ENCODE peak calls at places on chromosomes 16 and 17, in ten cellular contexts. H is neural progenitor cell, Z is adipocyte, C is keratinocyte, P is SK-N-SH, I is fibroblast of lung, V is H9, K is GM23248, Y is neuronal stem cell, O is endothelial cell of umbilical vein. Q is an unnamed sample.

GRCh38 chr17:1160591-1161041 is 19.2 kb downstream of the ABR start:
- DNase-seq in V (peak; percentile 84), Y (no peak), P (no peak), H (no peak), O (no peak), Z (no peak), I (peak; percentile 58), K (no peak), C (no peak), Q (no peak)

GRCh38 chr17:75697651-75698291 is 23.5 kb upstream of the ITGB4 start:
- DNase-seq in P (no peak), I (no peak), Z (no peak), O (no peak), H (no peak), Y (no peak), K (no peak), C (no peak), V (no peak), Q (peak; percentile 22)

GRCh38 chr17:29070795-29071194 is 27.9 kb downstream of the PIPOX start:
- DNase-seq in Y (no peak), Z (no peak), O (no peak), K (no peak), C (no peak), V (no peak), H (no peak), I (no peak), P (no peak), Q (no peak)

GRCh38 chr17:46854515-46854914 is 3.1 kb downstream of the WNT9B start:
- DNase-seq in K (no peak), Y (no peak), Z (no peak), V (no peak), H (no peak), O (no peak), I (no peak), C (no peak), P (no peak), Q (no peak)

GRCh38 chr17:58643147-58643546 is 48.7 kb downstream of the TEX14 start:
- DNase-seq in O (peak; percentile 35), P (no peak), K (peak; percentile 72), Y (no peak), C (no peak), V (no peak), I (peak; percentile 88), Z (peak; percentile 50), H (no peak), Q (no peak)

GRCh38 chr17:28735242-28735722 is 6.7 kb downstream of the NEK8 start:
- DNase-seq in I (no peak), V (no peak), K (no peak), Y (no peak), O (no peak), H (no peak), Z (peak; percentile 42), C (no peak), P (no peak), Q (peak; percentile 60)

GRCh38 chr17:43994272-43995149 is 9.9 kb upstream of the NAGS start:
- DNase-seq in K (peak; percentile 82), O (peak; percentile 57), P (peak; percentile 91), C (no peak), Y (no peak), I (peak; percentile 33), V (peak; percentile 86), Z (peak; percentile 88), H (peak; percentile 86), Q (peak; percentile 88)

GRCh38 chr17:73589096-73589980 is 54.9 kb downstream of the SDK2 start:
- DNase-seq in V (no peak), P (no peak), K (peak; percentile 32), O (no peak), I (no peak), Y (no peak), H (peak; percentile 58), C (no peak), Z (no peak), Q (no peak)

GRCh38 chr17:71632328-71632727 is 488.5 kb upstream of the SOX9 start:
- DNase-seq in H (no peak), I (peak; percentile 84), P (no peak), C (peak; percentile 26), Z (peak; percentile 31), Y (no peak), O (no peak), V (no peak), K (peak; percentile 58), Q (no peak)

GRCh38 chr16:47067203-47067602 is 76.5 kb downstream of the NETO2 start:
- DNase-seq in H (no peak), V (no peak), P (no peak), Z (no peak), I (no peak), O (no peak), C (no peak), Y (no peak), K (no peak), Q (no peak)

GRCh38 chr17:34579017-34579946 is at the start of gene TMEM132E:
- DNase-seq in H (peak; percentile 91), V (peak; percentile 71), Y (peak; percentile 67), O (peak; percentile 33), P (peak; percentile 75), C (no peak), Z (peak; percentile 63), K (peak; percentile 51), I (peak; percentile 34), Q (peak; percentile 82)

GRCh38 chr17:17497845-17498520 is 1.8 kb upstream of the RASD1 start:
- DNase-seq in V (peak; percentile 23), K (no peak), Y (no peak), I (no peak), H (no peak), C (no peak), Z (no peak), P (no peak), O (no peak), Q (peak; percentile 64)

GRCh38 chr17:17494499-17495447 is 1.4 kb downstream of the RASD1 start:
- DNase-seq in P (no peak), O (peak; percentile 20), Y (peak; percentile 56), C (no peak), H (peak; percentile 77), Z (peak; percentile 62), K (peak; percentile 81), V (peak; percentile 82), I (peak; percentile 53), Q (peak; percentile 85)

GRCh38 chr17:17497065-17497844 is 1.1 kb upstream of the RASD1 start:
- DNase-seq in C (no peak), I (peak; percentile 20), Z (peak; percentile 4), P (no peak), H (no peak), V (peak; percentile 29), Y (no peak), O (no peak), K (peak; percentile 42), Q (peak; percentile 57)

GRCh38 chr17:17495448-17496188 is 577 bp downstream of the RASD1 start:
- DNase-seq in Y (peak; percentile 42), C (no peak), Z (no peak), H (peak; percentile 63), K (peak; percentile 56), I (peak; percentile 27), V (no peak), O (peak; percentile 64), P (no peak), Q (peak; percentile 88)

GRCh38 chr17:17496189-17497064 is at the start of gene RASD1:
- DNase-seq in I (peak; percentile 76), Z (peak; percentile 95), K (peak; percentile 97), O (peak; percentile 77), C (no peak), Y (peak; percentile 85), V (peak; percentile 93), H (peak; percentile 92), P (peak; percentile 98), Q (peak; percentile 98)
- H3K9ac ChIP-seq in I (peak within 1 kb of the TSS; percentile 52), Z (peak within 1 kb of the TSS; percentile 96), K (peak within 1 kb of the TSS; percentile 79), O (peak within 1 kb of the TSS; percentile 71), C (peak within 1 kb of the TSS; percentile 55), Y (peak within 1 kb of the TSS; percentile 87), V (peak within 1 kb of the TSS; percentile 9), H (no peak within 1 kb of the TSS), P (peak within 1 kb of the TSS; percentile 51), Q (peak within 1 kb of the TSS; percentile 72)

DNA sequence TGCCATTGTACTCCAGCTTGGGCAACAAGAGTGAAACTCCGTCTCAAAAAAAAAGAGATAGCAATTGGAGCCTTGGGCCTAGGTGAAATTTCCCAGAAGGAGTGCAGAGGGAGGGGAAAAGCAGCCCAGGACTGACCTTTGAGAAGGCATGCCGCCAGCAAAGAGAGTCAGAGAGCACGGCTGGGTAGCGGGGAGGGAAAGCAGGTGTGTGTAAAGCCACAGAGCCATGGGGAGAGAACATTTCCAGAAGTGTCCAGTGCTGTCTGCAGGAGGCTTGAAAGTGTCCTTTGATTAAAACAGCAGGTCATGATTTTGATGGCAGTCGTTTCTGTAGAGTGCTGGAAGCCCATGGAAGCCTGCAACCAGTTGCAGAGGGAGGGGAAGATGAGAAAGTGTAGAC is 8.1 kb downstream of the C16orf54 start:
- DNase-seq in Y (no peak), I (no peak), C (no peak), V (no peak), O (no peak), K (no peak), H (no peak), P (no peak), Z (no peak), Q (no peak)
- H3K4me1 ChIP-seq in Y (no peaks in the 10 kb centered on the region), I (no peaks in the 10 kb centered on the region), C (no peaks in the 10 kb centered on the region), V (no peaks in the 10 kb centered on the region), O (no peaks in the 10 kb centered on the region), K (no peaks in the 10 kb centered on the region), H (no peaks in the 10 kb centered on the region), P (peaks cover 3% of the 10 kb centered on the region), Z (no peaks in the 10 kb centered on the region), Q (no peaks in the 10 kb centered on the region)

GRCh38 chr17:55437165-55437605 is 15.6 kb upstream of the MMD start:
- DNase-seq in H (peak; percentile 34), K (no peak), P (no peak), C (no peak), Y (no peak), Z (no peak), I (no peak), V (no peak), O (no peak), Q (no peak)
- H3K9ac ChIP-seq in H (no peak overlapping the region), K (no peak overlapping the region), P (no peak overlapping the region), C (no peak overlapping the region), Y (no peak overlapping the region), Z (no peak overlapping the region), I (no peak overlapping the region), V (no peak overlapping the region), O (no peak overlapping the region), Q (no peak overlapping the region)

GRCh38 chr16:49544828-49545227 is 171.2 kb downstream of the C16orf78 start:
- DNase-seq in Z (no peak), P (no peak), K (no peak), H (no peak), I (no peak), O (no peak), Y (no peak), C (no peak), V (no peak), Q (no peak)

GRCh38 chr16:49543315-49543946 is 169.8 kb downstream of the C16orf78 start:
- DNase-seq in V (no peak), C (no peak), O (no peak), P (no peak), H (peak; percentile 72), Z (no peak), I (no peak), Y (no peak), K (no peak), Q (no peak)

GRCh38 chr16:49546059-49546458 is 172.5 kb downstream of the C16orf78 start:
- DNase-seq in P (no peak), V (no peak), C (no peak), Z (peak; percentile 57), I (no peak), H (no peak), K (no peak), Y (no peak), O (no peak), Q (no peak)

GRCh38 chr16:49546735-49547134 is 173.1 kb downstream of the C16orf78 start:
- DNase-seq in Y (no peak), K (no peak), O (no peak), Z (no peak), P (no peak), H (peak; percentile 51), V (no peak), I (no peak), C (no peak), Q (no peak)

GRCh38 chr16:49545243-49545642 is 171.6 kb downstream of the C16orf78 start:
- DNase-seq in H (no peak), Y (no peak), K (no peak), I (no peak), Z (no peak), P (no peak), O (no peak), C (no peak), V (no peak), Q (no peak)
- H3K4me1 ChIP-seq in H (peaks cover 44% of the 10 kb centered on the region), Y (peaks cover 39% of the 10 kb centered on the region), K (no peaks in the 10 kb centered on the region), I (no peaks in the 10 kb centered on the region), Z (peaks cover 13% of the 10 kb centered on the region), P (peaks cover 66% of the 10 kb centered on the region), O (no peaks in the 10 kb centered on the region), C (no peaks in the 10 kb centered on the region), V (no peaks in the 10 kb centered on the region), Q (no peaks in the 10 kb centered on the region)